ENCODE peak calls at places on chromosomes 1 and 21, in five cellular contexts. Z is H9, L is neuronal stem cell, I is H1, A is mesenchymal stem cell. N is an unnamed sample.

GRCh38 chr1:159421821-159422220 is 10.2 kb upstream of the OR10J4 start:
- DNase-seq in Z (peak), A (no peak), I (peak), L (no peak), N (no peak)

GRCh38 chr1:154962238-154962678 is 676 bp upstream of the PYGO2 start:
- DNase-seq in L (peak), Z (no peak), A (peak), I (no peak), N (peak)

GRCh38 chr1:185656663-185657062 is 77.5 kb upstream of the HMCN1 start:
- DNase-seq in Z (no peak), A (no peak), L (no peak), I (no peak), N (no peak)

GRCh38 chr1:27686223-27686990 is 14.4 kb upstream of the IFI6 start:
- DNase-seq in Z (no peak), I (no peak), A (no peak), L (no peak), N (peak)

GRCh38 chr1:177753655-177754054 is 216.2 kb downstream of the SEC16B start:
- DNase-seq in L (no peak), A (no peak), Z (no peak), I (no peak), N (no peak)

GRCh38 chr1:153374077-153374476 is 1.3 kb downstream of the S100A12 start:
- DNase-seq in Z (no peak), A (no peak), L (no peak), I (no peak), N (no peak)

GRCh38 chr1:56374026-56374974 is 205.1 kb downstream of the PLPP3 start:
- DNase-seq in Z (no peak), L (no peak), I (no peak), A (no peak), N (no peak)

GRCh38 chr21:42570362-42570761 is 56.7 kb downstream of the SLC37A1 start:
- DNase-seq in L (no peak), A (no peak), I (no peak), Z (no peak), N (no peak)

GRCh38 chr1:200907611-200908097 is 13.0 kb downstream of the INAVA start:
- DNase-seq in A (no peak), Z (no peak), L (no peak), I (no peak), N (no peak)

GRCh38 chr1:62144238-62144831 is 50.3 kb upstream of the L1TD1 start:
- DNase-seq in Z (peak), L (peak), I (peak), A (peak), N (peak)

GRCh38 chr1:239977414-239977813 is 114.3 kb upstream of the FMN2 start:
- DNase-seq in I (no peak), Z (no peak), A (no peak), L (no peak), N (no peak)

GRCh38 chr1:207647966-207648906 is 3.3 kb downstream of the CR1L start:
- DNase-seq in I (no peak), Z (no peak), A (no peak), L (no peak), N (no peak)

GRCh38 chr1:18946550-18947381 is 9.7 kb downstream of the IFFO2 start:
- DNase-seq in Z (no peak), A (no peak), L (no peak), I (no peak), N (peak)
- H2BK12ac ChIP-seq in Z (no peak), A (peak), L (no peak), I (peak), N (no peak)

GRCh38 chr1:234999513-234999940 is 129.1 kb downstream of the TOMM20 start:
- DNase-seq in A (no peak), L (no peak), I (no peak), Z (no peak), N (no peak)

GRCh38 chr1:234998174-234998741 is 130.4 kb downstream of the TOMM20 start:
- DNase-seq in I (no peak), L (no peak), A (peak), Z (peak), N (peak)

GRCh38 chr1:234996245-234996757 is 132.3 kb downstream of the TOMM20 start:
- DNase-seq in A (no peak), Z (no peak), I (no peak), L (no peak), N (no peak)

GRCh38 chr1:234994411-234995295 is 134.0 kb downstream of the TOMM20 start:
- DNase-seq in L (no peak), A (no peak), Z (no peak), I (no peak), N (no peak)

GRCh38 chr1:234997201-234998173 is 131.2 kb downstream of the TOMM20 start:
- DNase-seq in I (no peak), L (no peak), A (peak), Z (no peak), N (peak)
- H2AK5ac ChIP-seq in I (no peak), L (peak), A (peak), Z (no peak), N (peak)

DNA sequence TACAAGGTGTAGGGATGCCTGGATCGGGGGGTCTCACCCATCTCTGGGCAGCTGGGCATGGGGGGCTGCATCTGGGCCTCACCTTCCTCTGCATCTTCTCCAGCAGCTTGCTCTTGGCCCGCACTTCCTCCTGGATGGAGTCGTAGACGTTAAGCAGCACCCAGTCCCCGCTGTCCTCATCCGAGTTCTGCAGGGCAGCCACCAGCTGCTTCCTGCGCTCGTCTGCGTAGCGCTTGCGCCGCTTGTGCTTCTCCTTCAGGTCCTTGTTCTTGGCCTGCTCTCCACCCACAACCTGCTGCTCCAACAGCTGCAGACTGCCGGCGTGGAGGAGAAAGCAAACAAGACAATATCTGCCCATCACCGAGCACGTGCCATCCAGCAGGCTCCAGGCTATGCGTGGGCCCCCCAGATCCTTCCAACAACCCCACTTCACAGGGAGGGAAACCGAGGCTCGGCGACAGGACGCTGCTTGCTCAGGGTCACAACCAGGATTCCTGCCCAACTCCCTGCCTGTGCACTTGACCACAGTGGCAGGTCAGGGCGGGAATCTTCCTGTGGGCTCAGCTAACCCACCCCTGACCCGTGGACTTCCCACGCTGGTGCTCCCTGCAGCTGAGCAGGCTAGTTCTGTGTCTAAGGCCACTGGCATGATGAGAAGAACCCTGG is 21.5 kb upstream of the DDOST start:
- DNase-seq in L (no peak), A (no peak), Z (no peak), I (no peak), N (no peak)
- H2AFZ ChIP-seq in L (no peak), A (no peak), Z (no peak), I (no peak), N (no peak)

DNA sequence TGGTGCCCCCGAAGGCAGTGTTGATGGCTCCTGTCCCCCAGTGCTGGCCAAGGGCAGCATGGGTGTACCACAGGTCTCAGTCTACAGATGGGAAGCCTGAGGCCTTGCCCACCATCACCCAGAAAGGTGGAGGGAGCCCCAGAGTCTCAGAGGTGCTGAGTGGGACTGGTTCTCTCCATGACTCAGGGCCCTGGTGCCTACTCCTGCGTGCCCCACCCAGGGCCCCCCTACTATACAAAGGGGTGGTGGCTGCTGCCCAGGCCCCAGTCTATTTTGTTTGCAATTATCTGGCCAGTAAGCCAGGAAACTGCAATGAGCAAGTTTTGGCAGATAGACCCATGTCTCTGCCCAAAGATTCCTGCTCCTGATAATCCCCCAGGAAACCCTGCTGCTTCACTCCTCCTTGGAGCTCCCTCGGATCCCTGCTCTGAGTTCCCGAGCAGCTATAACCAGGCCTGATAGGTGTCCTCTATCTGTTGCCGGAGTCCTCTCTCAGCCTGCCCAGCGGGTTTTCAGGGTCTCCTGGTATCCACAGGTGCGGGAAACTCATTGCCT is 41.7 kb downstream of the EDN2 start:
- DNase-seq in L (no peak), I (no peak), A (no peak), Z (no peak), N (no peak)
- H2BK12ac ChIP-seq in L (no peak), I (no peak), A (no peak), Z (no peak), N (peak)

DNA sequence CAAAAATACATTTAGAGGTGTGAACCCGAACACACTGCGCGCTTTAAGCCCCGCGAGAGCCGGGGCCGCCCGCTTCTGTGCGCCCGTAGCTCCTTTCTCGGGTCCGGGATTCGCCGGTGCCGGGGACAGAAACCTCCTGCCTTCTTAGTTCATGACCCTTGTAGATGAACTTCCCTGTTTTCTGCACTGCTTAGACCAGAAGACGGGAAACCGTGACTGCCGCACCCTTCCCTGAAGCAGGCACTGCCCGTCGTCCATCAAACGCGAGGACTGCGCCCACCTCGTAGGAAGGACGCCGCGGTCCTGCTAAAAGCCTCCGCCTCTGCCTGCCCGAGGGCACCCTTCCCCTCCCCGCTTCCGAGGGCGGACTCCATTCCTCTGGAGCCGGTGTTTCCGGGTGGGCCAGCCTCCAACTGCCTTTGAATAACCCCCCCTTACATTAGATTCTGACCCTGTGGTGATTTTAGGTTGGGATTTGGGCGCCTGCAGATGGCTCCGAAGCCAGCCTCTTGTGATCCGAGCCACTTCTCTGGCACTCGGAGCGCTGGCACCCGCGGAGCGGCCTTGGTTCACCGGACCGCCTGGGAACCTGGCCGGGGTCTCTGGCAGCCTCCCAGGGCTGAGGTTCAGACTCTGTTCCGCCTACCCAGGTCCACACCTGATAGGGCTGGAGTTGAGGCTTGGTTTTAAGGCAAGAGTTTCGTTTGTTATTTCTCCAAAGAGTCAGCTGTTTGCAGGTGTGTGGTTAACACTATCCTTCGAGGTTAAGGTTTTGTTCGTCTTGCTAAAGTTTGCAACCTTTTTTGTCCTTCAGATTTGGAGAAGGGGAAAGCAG is 1.2 kb upstream of the PTTG1IP start:
- DNase-seq in Z (no peak), I (peak), L (no peak), A (no peak), N (peak)
- H2AK5ac ChIP-seq in Z (no peak), I (no peak), L (peak), A (no peak), N (no peak)